ENCODE peak calls at places on chromosomes 13 and 19, in ten cellular contexts. D, F, T, C, Y, M, A, U, E and Q are unnamed samples.
A peak's percentile ranks its signal among the peaks of the same experiment; 100 is the strongest.

GRCh38 chr13:39039033-39039432 is 777 bp downstream of the NHLRC3 start:
- DNase-seq in F (no peak), D (no peak), A (no peak), C (no peak), M (no peak), E (no peak), Y (no peak), U (no peak), T (no peak), Q (no peak)

GRCh38 chr19:53333071-53333465 is 481 bp upstream of the ZNF845 start:
- DNase-seq in F (peak; percentile 16), T (no peak), D (no peak), E (peak; percentile 89), A (no peak), C (peak; percentile 23), M (no peak), U (no peak), Y (peak; percentile 41), Q (peak; percentile 91)

GRCh38 chr13:41587490-41587889 is 130.1 kb downstream of the RGCC start:
- DNase-seq in D (no peak), C (no peak), F (no peak), A (no peak), T (peak; percentile 18), Y (no peak), E (no peak), U (no peak), M (no peak), Q (no peak)

GRCh38 chr19:35899547-35900214 is 659 bp downstream of the NFKBID start:
- DNase-seq in T (peak; percentile 94), D (peak; percentile 85), U (peak; percentile 70), E (no peak), Y (peak; percentile 82), M (peak; percentile 86), C (peak; percentile 87), A (peak; percentile 34), F (peak; percentile 82), Q (peak; percentile 79)

GRCh38 chr19:41930926-41931592 is 2.8 kb upstream of the ERFL start:
- DNase-seq in T (peak; percentile 70), C (no peak), U (no peak), Y (no peak), E (no peak), F (no peak), D (no peak), M (no peak), A (no peak), Q (no peak)

GRCh38 chr19:17332360-17332676 is 2.3 kb downstream of the ANO8 start:
- DNase-seq in U (no peak), C (no peak), E (no peak), D (no peak), A (no peak), Y (no peak), F (no peak), M (no peak), T (no peak), Q (no peak)

GRCh38 chr19:13122980-13123957 is 5.2 kb downstream of the NACC1 start:
- DNase-seq in T (no peak), C (no peak), U (no peak), F (no peak), A (no peak), D (no peak), E (no peak), M (no peak), Y (no peak), Q (no peak)

GRCh38 chr13:46866150-46866549 is 30.7 kb downstream of the HTR2A start:
- DNase-seq in E (no peak), D (no peak), C (no peak), M (no peak), T (no peak), Y (no peak), F (no peak), U (no peak), A (no peak), Q (peak; percentile 97)

GRCh38 chr13:105471683-105472082 is 1063.8 kb downstream of the EFNB2 start:
- DNase-seq in C (no peak), E (no peak), T (no peak), D (no peak), M (no peak), A (no peak), F (no peak), Y (no peak), U (no peak), Q (peak; percentile 92)

GRCh38 chr19:10872551-10873107 is 1.3 kb downstream of the CARM1 start:
- DNase-seq in M (no peak), F (no peak), Y (no peak), A (no peak), T (peak; percentile 58), C (no peak), U (peak; percentile 22), D (no peak), E (no peak), Q (no peak)

GRCh38 chr13:77466757-77467156 is 68.7 kb upstream of the SCEL start:
- DNase-seq in M (no peak), F (no peak), C (no peak), T (no peak), U (no peak), A (no peak), E (no peak), D (no peak), Y (no peak), Q (no peak)

GRCh38 chr19:49558591-49558990 is 21.8 kb downstream of the NOSIP start:
- DNase-seq in C (no peak), D (no peak), Y (no peak), F (no peak), A (no peak), E (no peak), U (no peak), T (no peak), M (no peak), Q (no peak)

GRCh38 chr19:13946414-13946813 is 5.9 kb upstream of the DCAF15 start:
- DNase-seq in M (no peak), Y (no peak), U (no peak), A (no peak), E (no peak), D (no peak), C (no peak), F (no peak), T (no peak), Q (no peak)

GRCh38 chr13:102948006-102948405 is 102.2 kb downstream of the ERCC5 start:
- DNase-seq in A (no peak), F (no peak), D (no peak), T (no peak), M (no peak), Y (no peak), C (no peak), U (no peak), E (no peak), Q (no peak)

GRCh38 chr13:113528798-113529180 is 38.3 kb upstream of the DCUN1D2 start:
- DNase-seq in E (no peak), U (no peak), Y (no peak), A (no peak), C (no peak), F (no peak), M (no peak), D (no peak), T (no peak), Q (no peak)

GRCh38 chr13:27211771-27212364 is 39.5 kb upstream of the RPL21 start:
- DNase-seq in C (no peak), E (no peak), A (no peak), F (no peak), Y (no peak), U (no peak), M (no peak), T (no peak), D (peak; percentile 4), Q (peak; percentile 5)